ENCODE peak calls at places on chromosomes 2 and 18, in five cellular contexts. L is NCI-H1417, E is right cardiac atrium, G is sigmoid colon, O is AG08396. T is an unnamed sample.
A peak's percentile ranks its signal among the peaks of the same experiment; 100 is the strongest.

GRCh38 chr2:43493954-43494353 is 101.9 kb downstream of the THADA start:
- DNase-seq in E (no peak), O (no peak), L (no peak), G (no peak), T (no peak)

GRCh38 chr2:8524388-8524787 is 157.5 kb upstream of the ID2 start:
- DNase-seq in G (no peak), E (no peak), L (no peak), O (no peak), T (no peak)

GRCh38 chr18:473687-474265 is 26.7 kb downstream of the COLEC12 start:
- DNase-seq in E (no peak), G (no peak), L (no peak), O (no peak), T (no peak)

GRCh38 chr2:170468557-170468956 is 246.6 kb upstream of the SP5 start:
- DNase-seq in O (no peak), G (no peak), L (no peak), E (no peak), T (no peak)

GRCh38 chr2:122422384-122422991 is 667.0 kb downstream of the TSN start:
- DNase-seq in G (no peak), E (no peak), O (no peak), L (no peak), T (no peak)

GRCh38 chr18:25373443-25373842 is 21.5 kb upstream of the ZNF521 start:
- DNase-seq in G (no peak), E (no peak), L (no peak), O (no peak), T (no peak)

GRCh38 chr2:190717764-190718651 is 69.1 kb downstream of the NAB1 start:
- DNase-seq in O (no peak), G (no peak), L (no peak), E (no peak), T (no peak)

GRCh38 chr2:64852771-64853241 is 136.4 kb upstream of the SLC1A4 start:
- DNase-seq in L (no peak), E (no peak), O (no peak), G (no peak), T (no peak)

GRCh38 chr2:110097506-110098220 is 18.0 kb downstream of the MALL start:
- DNase-seq in O (no peak), L (no peak), G (no peak), E (no peak), T (no peak)

GRCh38 chr2:240647503-240648154 is 22.3 kb downstream of the GPR35 start:
- DNase-seq in E (no peak), L (no peak), G (peak; percentile 21), O (peak; percentile 5), T (no peak)

GRCh38 chr2:23603156-23603555 is 218.2 kb downstream of the KLHL29 start:
- DNase-seq in O (no peak), G (peak; percentile 59), L (no peak), E (no peak), T (no peak)

GRCh38 chr18:62979172-62979571 is 263.8 kb downstream of the PHLPP1 start:
- DNase-seq in L (peak; percentile 49), E (peak; percentile 52), O (peak; percentile 91), G (no peak), T (no peak)

GRCh38 chr2:45497355-45497754 is 113.7 kb downstream of the SRBD1 start:
- DNase-seq in L (no peak), G (no peak), E (no peak), O (no peak), T (no peak)

GRCh38 chr2:19733390-19733789 is 168.4 kb downstream of the TTC32 start:
- DNase-seq in G (no peak), O (no peak), E (no peak), L (no peak), T (no peak)

GRCh38 chr2:177592945-177593344 is 200.4 kb downstream of the AGPS start:
- DNase-seq in O (no peak), E (no peak), G (no peak), L (no peak), T (no peak)

GRCh38 chr2:39629646-39630045 is 36.1 kb upstream of the TMEM178A start:
- DNase-seq in G (no peak), E (no peak), O (no peak), L (no peak), T (no peak)

GRCh38 chr18:63022429-63023022 is 297.0 kb downstream of the BCL2 start:
- DNase-seq in L (no peak), E (no peak), O (no peak), G (no peak), T (no peak)

GRCh38 chr2:237122214-237122666 is 36.6 kb downstream of the COPS8 start:
- DNase-seq in O (peak; percentile 81), L (no peak), E (peak; percentile 75), G (peak; percentile 87), T (peak; percentile 63)

GRCh38 chr18:3623769-3624545 is 174.0 kb downstream of the TGIF1 start:
- DNase-seq in L (no peak), E (peak; percentile 89), O (peak; percentile 78), G (peak; percentile 86), T (peak; percentile 56)

T was measured in SK-N-DZ.